ENCODE peak calls at places on chromosomes 12 and 14, in four cellular contexts. S is uterus, G is astrocyte of the spinal cord, C is tibial nerve. B is an unnamed sample.
A peak's percentile ranks its signal among the peaks of the same experiment; 100 is the strongest.

GRCh38 chr14:92794547-92794941 is 439 bp downstream of the GOLGA5 start:
- DNase-seq in C (no peak), G (no peak), S (no peak), B (no peak)

GRCh38 chr12:1122803-1123202 is 131.8 kb downstream of the ERC1 start:
- DNase-seq in G (no peak), S (no peak), C (no peak), B (no peak)

GRCh38 chr14:90660865-90661570 is 155.2 kb downstream of the TTC7B start:
- DNase-seq in G (no peak), S (no peak), C (no peak), B (no peak)

GRCh38 chr12:65123435-65124063 is 2.4 kb upstream of the WIF1 start:
- DNase-seq in S (no peak), C (no peak), G (peak; percentile 37), B (no peak)

GRCh38 chr12:2489266-2489665 is 305.5 kb upstream of the FKBP4 start:
- DNase-seq in S (no peak), C (no peak), G (no peak), B (no peak)

GRCh38 chr12:54442071-54442470 is 23.0 kb upstream of the ITGA5 start:
- DNase-seq in C (no peak), G (peak; percentile 34), S (no peak), B (no peak)

GRCh38 chr12:51475543-51475942 is 50.9 kb downstream of the SLC4A8 start:
- DNase-seq in G (no peak), C (no peak), S (no peak), B (no peak)

GRCh38 chr14:105039458-105040205 is 18.7 kb upstream of the CDCA4 start:
- DNase-seq in C (no peak), S (no peak), G (no peak), B (no peak)

GRCh38 chr12:85363382-85364190 is 83.6 kb downstream of the ALX1 start:
- DNase-seq in S (no peak), G (peak; percentile 21), C (no peak), B (no peak)

GRCh38 chr12:85639834-85640233 is 196.4 kb downstream of the RASSF9 start:
- DNase-seq in C (no peak), S (no peak), G (no peak), B (no peak)

GRCh38 chr14:76473381-76474263 is 97.7 kb downstream of the ESRRB start:
- DNase-seq in G (peak; percentile 6), C (no peak), S (no peak), B (no peak)

GRCh38 chr12:40557980-40558379 is 134.3 kb upstream of the CNTN1 start:
- DNase-seq in G (no peak), S (no peak), C (no peak), B (no peak)

GRCh38 chr14:61573748-61574513 is 121.4 kb upstream of the HIF1A start:
- DNase-seq in S (no peak), C (no peak), G (peak; percentile 57), B (no peak)

GRCh38 chr14:96565811-96566210 is 63.6 kb downstream of the PAPOLA start:
- DNase-seq in C (no peak), S (no peak), G (no peak), B (no peak)

GRCh38 chr12:130344529-130344928 is 6.8 kb downstream of the PIWIL1 start:
- DNase-seq in C (no peak), G (no peak), S (no peak), B (no peak)

GRCh38 chr12:50589650-50590435 is 85.1 kb downstream of the DIP2B start:
- DNase-seq in C (no peak), G (peak; percentile 82), S (no peak), B (no peak)

GRCh38 chr12:23536293-23536692 is 413.2 kb downstream of the SOX5 start:
- DNase-seq in S (no peak), G (no peak), C (no peak), B (no peak)

GRCh38 chr12:3083241-3083921 is 6.2 kb downstream of the TSPAN9 start:
- DNase-seq in G (no peak), C (no peak), S (no peak), B (no peak)

GRCh38 chr14:97107070-97107469 is 309.9 kb downstream of the VRK1 start:
- DNase-seq in S (no peak), G (no peak), C (no peak), B (no peak)

GRCh38 chr14:86912689-86913088 is 1080.3 kb downstream of the GALC start:
- DNase-seq in C (no peak), S (no peak), G (no peak), B (no peak)

GRCh38 chr12:50166776-50167025 is 468 bp downstream of the CERS5 start:
- DNase-seq in S (peak; percentile 40), G (no peak), C (no peak), B (no peak)

GRCh38 chr12:111398530-111398929 is 7.2 kb upstream of the SH2B3 start:
- DNase-seq in C (no peak), G (no peak), S (no peak), B (no peak)

GRCh38 chr12:2324375-2324774 is 271.6 kb downstream of the CACNA1C start:
- DNase-seq in S (no peak), G (no peak), C (no peak), B (no peak)

GRCh38 chr12:47017901-47018479 is 61.4 kb upstream of the PCED1B start:
- DNase-seq in S (no peak), C (no peak), G (no peak), B (no peak)

GRCh38 chr12:5171701-5172100 is 128.0 kb downstream of the KCNA5 start:
- DNase-seq in G (peak; percentile 57), S (no peak), C (no peak), B (no peak)